ENCODE peak calls at places on chromosomes 1 and 21, in nine cellular contexts. L is A549, T is keratinocyte, V is fibroblast of mammary gland, Z is upper lobe of right lung, P is breast epithelium, Y is progenitor cell of endocrine pancreas, N is GM20000, S is cardiac muscle cell. I is an unnamed sample.

GRCh38 chr1:41622402-41622801 is 137.9 kb upstream of the EDN2 start:
- DNase-seq in S (no peak), L (no peak), N (no peak), Y (no peak), P (no peak), Z (no peak), T (no peak), V (no peak), I (no peak)

GRCh38 chr1:24724345-24725208 is 20.7 kb upstream of the CLIC4 start:
- DNase-seq in P (no peak), S (peak), Y (no peak), L (peak), T (no peak), Z (no peak), N (no peak), V (peak), I (no peak)

GRCh38 chr1:59016390-59016789 is 232.5 kb upstream of the JUN start:
- DNase-seq in V (no peak), P (no peak), L (no peak), Z (no peak), N (no peak), Y (no peak), S (no peak), T (no peak), I (peak)

GRCh38 chr1:248802454-248802853 is 23.3 kb downstream of the SH3BP5L start:
- DNase-seq in Y (no peak), L (no peak), S (no peak), N (no peak), V (no peak), P (no peak), Z (no peak), T (no peak), I (no peak)

GRCh38 chr21:46096596-46096981 is 1.3 kb upstream of the COL6A2 start:
- DNase-seq in P (peak), T (no peak), Y (no peak), N (no peak), L (no peak), V (no peak), Z (no peak), S (no peak), I (no peak)

GRCh38 chr1:32991819-32992488 is 27.3 kb upstream of the RNF19B start:
- DNase-seq in L (no peak), Y (no peak), T (no peak), S (no peak), Z (no peak), P (no peak), V (no peak), N (peak), I (no peak)

GRCh38 chr1:51324271-51325010 is 5.9 kb downstream of the TTC39A start:
- DNase-seq in Z (no peak), S (no peak), T (no peak), P (no peak), V (no peak), L (no peak), N (no peak), Y (no peak), I (no peak)

GRCh38 chr1:206685749-206686485 is 1.2 kb downstream of the MAPKAPK2 start:
- DNase-seq in N (peak), Y (peak), S (peak), P (peak), T (no peak), V (peak), L (peak), Z (peak), I (peak)

GRCh38 chr1:19949016-19949415 is 25.6 kb upstream of the PLA2G2E start:
- DNase-seq in S (no peak), V (peak), N (no peak), T (peak), P (no peak), Z (no peak), Y (no peak), L (peak), I (no peak)

GRCh38 chr21:17688912-17689874 is 76.5 kb upstream of the BTG3 start:
- DNase-seq in N (no peak), P (peak), V (no peak), Y (no peak), Z (no peak), L (peak), T (peak), S (no peak), I (no peak)

GRCh38 chr1:64745181-64745985 is 508 bp downstream of the RAVER2 start:
- DNase-seq in V (peak), P (no peak), L (peak), S (peak), T (no peak), Z (peak), Y (peak), N (peak), I (peak)

GRCh38 chr1:58874757-58875755 is 91.2 kb upstream of the JUN start:
- DNase-seq in P (peak), Y (peak), T (no peak), S (no peak), V (peak), Z (no peak), L (no peak), N (no peak), I (peak)

GRCh38 chr1:219837274-219837993 is 90.9 kb downstream of the SLC30A10 start:
- DNase-seq in L (peak), P (no peak), Z (no peak), N (peak), S (peak), V (peak), Y (no peak), T (no peak), I (peak)

GRCh38 chr1:19710825-19711611 is 46.3 kb downstream of the HTR6 start:
- DNase-seq in V (no peak), Z (no peak), P (no peak), S (no peak), L (no peak), N (peak), T (no peak), Y (no peak), I (no peak)

DNA sequence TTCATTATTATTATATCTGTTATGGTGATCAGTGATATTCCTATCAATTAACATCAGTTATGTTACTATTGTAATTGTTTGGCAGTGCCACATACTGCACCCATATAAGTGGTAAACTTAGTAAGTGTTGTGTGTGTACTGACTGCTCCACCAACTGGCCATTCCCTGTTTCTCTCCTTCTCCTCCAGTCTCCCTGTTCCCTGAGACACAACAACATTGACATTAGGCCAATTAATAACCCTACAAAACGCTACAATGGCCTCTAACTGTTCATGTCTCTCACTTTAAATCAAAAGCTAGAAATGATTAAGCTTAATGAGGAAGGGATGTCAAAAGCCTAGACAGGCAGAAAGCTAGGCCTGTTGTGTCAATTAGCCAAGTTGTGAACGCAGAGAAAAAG is 6.6 kb upstream of the THRAP3 start:
- DNase-seq in Y (no peak), N (no peak), V (peak), P (no peak), L (peak), S (peak), Z (no peak), T (no peak), I (no peak)
- TF ChIP-seq CTCF in Y (peak), N (no peak), V (peak), P (no peak), L (peak), S (peak), Z (peak), T (peak), I (no peak)

GRCh38 chr21:41973427-41973831 is 19.6 kb upstream of the C2CD2 start:
- DNase-seq in N (no peak), P (peak), S (no peak), V (no peak), L (no peak), Z (peak), Y (no peak), T (peak), I (no peak)

GRCh38 chr21:41974752-41975053 is 20.9 kb upstream of the C2CD2 start:
- DNase-seq in V (no peak), T (no peak), S (no peak), L (no peak), Y (no peak), P (peak), N (no peak), Z (no peak), I (no peak)

GRCh38 chr21:41972511-41973205 is 18.8 kb upstream of the C2CD2 start:
- DNase-seq in L (no peak), V (no peak), Y (no peak), P (peak), S (no peak), T (no peak), Z (no peak), N (no peak), I (no peak)

GRCh38 chr21:41975391-41976272 is 21.8 kb upstream of the C2CD2 start:
- DNase-seq in P (peak), Z (no peak), T (no peak), N (no peak), L (no peak), S (peak), V (no peak), Y (no peak), I (no peak)

DNA sequence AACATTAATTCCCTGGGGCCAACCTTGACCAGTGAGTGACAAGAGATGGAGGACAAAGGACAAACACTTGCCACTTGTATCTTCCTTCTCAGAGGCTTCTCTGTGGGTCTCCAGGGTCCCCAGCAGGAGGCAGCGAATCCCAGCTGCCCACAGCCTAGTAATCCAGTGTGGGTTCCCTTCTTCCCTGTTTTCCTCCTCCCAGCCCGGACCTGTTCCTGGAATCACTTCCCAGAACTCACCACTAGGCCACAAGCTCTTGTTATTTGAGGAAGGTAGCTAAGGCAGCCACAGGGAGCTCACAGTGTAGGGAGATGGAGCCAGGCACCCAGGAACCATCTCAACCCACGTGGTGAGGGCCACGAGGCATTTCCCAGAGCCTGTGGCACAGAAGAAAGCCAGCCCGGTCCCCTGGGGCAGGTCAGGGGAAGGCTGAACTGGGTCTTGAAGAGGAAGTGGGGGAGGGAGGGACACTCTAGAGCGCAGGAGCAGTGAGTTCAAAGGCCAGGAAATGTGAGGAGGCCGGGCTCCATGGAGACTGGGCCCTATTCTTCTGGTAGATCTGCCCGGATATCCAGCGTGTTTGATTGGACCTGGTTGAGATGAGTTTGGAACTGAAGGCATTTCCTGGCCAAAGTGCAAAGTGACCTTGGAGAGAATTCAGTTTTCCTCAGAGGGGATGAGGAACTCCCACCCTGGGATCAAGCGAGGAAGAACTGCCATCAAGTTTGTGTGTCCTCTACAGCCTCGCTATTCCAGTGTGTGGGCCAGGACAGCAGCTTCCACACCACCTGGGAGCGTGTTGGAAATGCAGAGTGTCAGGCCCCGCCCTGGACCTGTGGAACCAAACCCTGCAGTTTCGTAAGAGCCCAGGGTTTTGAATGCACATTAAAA is 20.3 kb upstream of the C2CD2 start:
- DNase-seq in N (peak), Y (no peak), L (peak), P (peak), S (no peak), Z (no peak), T (no peak), V (peak), I (no peak)
- TF ChIP-seq CTCF in N (no peak), Y (peak), L (no peak), P (no peak), S (peak), Z (peak), T (peak), V (peak), I (peak)

DNA sequence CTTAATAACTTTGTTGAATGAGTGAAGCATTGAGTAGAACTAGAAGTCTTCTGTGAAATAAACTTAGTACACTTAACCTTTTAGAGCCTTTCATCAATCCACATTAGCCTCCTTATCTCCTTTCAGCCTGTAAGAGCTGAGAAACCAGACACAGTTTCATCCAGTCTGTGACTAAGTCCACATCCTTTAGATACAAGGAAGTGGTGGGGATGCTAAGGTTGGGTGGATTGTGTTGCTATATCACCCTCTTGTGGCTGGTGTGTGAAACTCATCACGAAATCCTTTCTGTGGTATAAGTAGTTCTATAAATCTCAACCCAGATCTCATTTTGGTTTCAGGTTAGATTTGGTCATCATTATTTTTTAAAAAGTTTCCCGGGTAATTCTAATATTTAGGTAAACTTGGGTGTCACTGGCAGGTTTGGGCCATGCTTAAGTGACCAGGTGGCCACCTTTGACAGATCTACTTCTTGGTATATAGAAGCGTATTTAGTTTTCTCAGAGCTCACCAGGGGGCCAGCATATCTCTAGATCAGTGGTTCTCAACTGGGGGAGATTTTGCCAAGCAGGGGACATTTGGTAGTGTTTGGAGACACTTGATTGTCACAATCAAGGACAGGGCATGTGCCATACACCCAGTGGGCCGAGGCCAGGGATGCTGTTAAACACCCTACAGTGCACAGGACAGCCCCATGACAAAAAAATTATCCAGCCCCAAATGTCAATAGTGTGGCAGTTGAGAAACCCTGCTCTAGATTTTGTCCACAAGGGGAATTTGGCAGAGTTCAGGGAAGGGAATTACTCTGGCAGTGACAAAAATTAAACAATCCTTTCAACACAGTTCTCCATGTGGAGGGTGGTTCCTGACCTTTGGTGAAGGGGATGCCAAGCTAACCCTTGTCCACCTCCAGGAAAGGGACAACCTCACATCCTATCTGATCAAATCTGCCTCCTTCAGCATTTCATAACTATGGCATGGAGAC is 28.0 kb upstream of the CD84 start:
- DNase-seq in T (peak), L (peak), Y (peak), P (peak), V (peak), Z (no peak), S (peak), N (peak), I (peak)
- TF ChIP-seq CTCF in T (peak), L (peak), Y (peak), P (no peak), V (peak), Z (peak), S (peak), N (peak), I (peak)

GRCh38 chr1:174696026-174696821 is 248.5 kb downstream of the GPR52 start:
- DNase-seq in P (no peak), V (no peak), N (no peak), T (no peak), Y (no peak), L (no peak), S (no peak), Z (no peak), I (no peak)

GRCh38 chr1:174689524-174689923 is 241.8 kb downstream of the GPR52 start:
- DNase-seq in N (no peak), Y (no peak), T (no peak), S (no peak), L (no peak), P (no peak), V (no peak), Z (no peak), I (no peak)

GRCh38 chr1:174693085-174693484 is 245.3 kb downstream of the GPR52 start:
- DNase-seq in N (no peak), P (no peak), S (no peak), Y (no peak), V (no peak), L (no peak), T (no peak), Z (no peak), I (no peak)

GRCh38 chr1:174690266-174690665 is 242.5 kb downstream of the GPR52 start:
- DNase-seq in P (no peak), N (no peak), Y (no peak), T (no peak), V (no peak), L (no peak), Z (no peak), S (no peak), I (no peak)

GRCh38 chr1:174692313-174692712 is 244.5 kb downstream of the GPR52 start:
- DNase-seq in T (no peak), V (peak), Y (no peak), S (no peak), P (no peak), N (no peak), Z (no peak), L (peak), I (no peak)
- TF ChIP-seq CTCF in T (no peak), V (peak), Y (no peak), S (no peak), P (no peak), N (no peak), Z (no peak), L (no peak), I (no peak)

GRCh38 chr1:210024996-210025395 is 87.0 kb downstream of the SYT14 start:
- DNase-seq in Y (no peak), S (no peak), P (no peak), Z (no peak), T (no peak), V (no peak), N (no peak), L (no peak), I (no peak)
- TF ChIP-seq CTCF in Y (no peak), S (no peak), P (no peak), Z (no peak), T (no peak), V (peak), N (no peak), L (no peak), I (no peak)

DNA sequence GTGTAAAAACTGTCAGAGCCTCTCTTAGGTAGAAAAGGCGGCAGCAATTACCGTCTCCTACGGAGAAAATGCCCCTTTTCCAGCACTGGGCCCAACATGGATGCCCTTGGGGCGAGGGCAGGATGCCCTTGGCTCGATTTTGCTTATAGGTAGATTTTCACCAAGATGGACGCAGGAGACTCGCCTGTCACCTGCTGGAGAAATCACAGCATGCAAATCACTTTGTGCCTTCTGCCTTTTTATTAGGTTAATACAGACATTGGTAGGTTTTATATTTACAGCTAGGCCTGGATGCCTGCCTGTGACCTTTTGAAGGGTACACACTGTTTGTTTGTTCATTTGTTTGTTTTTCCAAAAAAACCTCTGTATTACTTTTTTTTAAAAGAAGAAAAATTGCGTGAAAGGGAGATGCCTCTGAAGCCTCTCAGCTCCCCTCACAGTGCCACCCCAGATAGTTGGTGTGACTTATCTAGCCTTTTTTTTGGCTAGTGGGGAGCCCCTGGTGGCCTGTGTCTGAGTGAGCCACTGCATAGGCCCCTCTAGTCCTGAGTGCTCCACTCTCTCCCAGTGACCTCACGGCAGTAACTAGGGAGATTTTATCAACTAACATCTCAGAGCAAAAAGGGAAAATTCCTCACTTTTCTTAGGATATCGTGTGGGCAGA is 2.5 kb downstream of the ATP1B1 start:
- DNase-seq in Z (peak), N (peak), V (no peak), Y (no peak), L (peak), T (no peak), P (no peak), S (peak), I (no peak)
- TF ChIP-seq CTCF in Z (peak), N (peak), V (peak), Y (peak), L (peak), T (no peak), P (no peak), S (peak), I (peak)

GRCh38 chr1:91224878-91225277 is 179.8 kb downstream of the HFM1 start:
- DNase-seq in P (no peak), N (no peak), L (no peak), Y (no peak), T (no peak), V (no peak), S (no peak), Z (no peak), I (no peak)

GRCh38 chr1:91221017-91221416 is 183.6 kb downstream of the HFM1 start:
- DNase-seq in L (no peak), Y (no peak), T (no peak), P (no peak), Z (no peak), V (no peak), N (no peak), S (no peak), I (no peak)

DNA sequence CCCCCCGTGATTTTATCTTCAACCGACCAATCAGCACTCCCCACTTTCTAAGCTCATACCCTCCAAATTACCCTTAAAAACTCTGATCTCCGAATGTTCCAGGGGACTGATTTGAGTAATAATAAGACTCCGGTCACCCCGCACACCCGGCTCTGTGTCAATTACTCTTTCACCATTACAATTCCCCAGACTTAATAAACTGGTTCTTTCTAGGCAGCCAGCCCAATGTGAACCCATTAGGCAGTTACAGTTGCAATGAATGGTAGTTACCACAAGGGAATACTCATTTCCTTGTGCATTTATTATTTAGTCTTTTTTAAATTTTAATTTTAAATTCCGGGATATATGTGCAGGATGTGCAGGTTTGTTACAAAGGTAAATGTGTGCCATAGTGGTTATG is 177.9 kb downstream of the HFM1 start:
- DNase-seq in S (no peak), Z (no peak), T (no peak), L (no peak), V (no peak), Y (no peak), N (no peak), P (peak), I (no peak)
- TF ChIP-seq CTCF in S (no peak), Z (no peak), T (no peak), L (no peak), V (no peak), Y (no peak), N (no peak), P (no peak), I (no peak)